ENCODE peak calls at places on chromosomes 1 and 21, in nine cellular contexts. One of them, this sample, is unnamed. For H3K4me1, the result is how much of the 10 kb centered on the place peaks cover.

GRCh38 chr1:159211331-159212136 is 6.9 kb downstream of the ACKR1 start:
- DNase-seq in stomach: peak
- DNase-seq in sigmoid colon: no peak
- DNase-seq in H1: no peak
- DNase-seq in transverse colon: peak
- DNase-seq in SK-N-SH: peak
- DNase-seq in K562: peak
- DNase-seq in suprapubic skin: no peak
- DNase-seq in HepG2: peak
- DNase-seq in this sample: no peak

GRCh38 chr1:92184632-92185031 is 33.1 kb upstream of the C1orf146 start:
- DNase-seq in stomach: no peak
- DNase-seq in sigmoid colon: no peak
- DNase-seq in H1: no peak
- DNase-seq in transverse colon: no peak
- DNase-seq in SK-N-SH: no peak
- DNase-seq in K562: no peak
- DNase-seq in suprapubic skin: no peak
- DNase-seq in HepG2: no peak
- DNase-seq in this sample: no peak

GRCh38 chr1:233614173-233614742 is 352 bp downstream of the KCNK1 start:
- DNase-seq in stomach: peak
- DNase-seq in sigmoid colon: no peak
- DNase-seq in H1: no peak
- DNase-seq in transverse colon: peak
- DNase-seq in SK-N-SH: no peak
- DNase-seq in K562: no peak
- DNase-seq in suprapubic skin: no peak
- DNase-seq in HepG2: no peak
- DNase-seq in this sample: no peak

GRCh38 chr1:6245869-6246496 is 2.0 kb downstream of the HES3 start:
- DNase-seq in stomach: peak
- DNase-seq in sigmoid colon: no peak
- DNase-seq in H1: peak
- DNase-seq in transverse colon: peak
- DNase-seq in SK-N-SH: peak
- DNase-seq in K562: peak
- DNase-seq in suprapubic skin: no peak
- DNase-seq in HepG2: no peak
- DNase-seq in this sample: no peak

GRCh38 chr1:227883073-227883520 is 64.6 kb downstream of the WNT9A start:
- DNase-seq in stomach: peak
- DNase-seq in sigmoid colon: peak
- DNase-seq in H1: no peak
- DNase-seq in transverse colon: no peak
- DNase-seq in SK-N-SH: peak
- DNase-seq in K562: peak
- DNase-seq in suprapubic skin: no peak
- DNase-seq in HepG2: no peak
- DNase-seq in this sample: peak

GRCh38 chr1:164748253-164748899 is 189.4 kb downstream of the PBX1 start:
- DNase-seq in stomach: no peak
- DNase-seq in sigmoid colon: peak
- DNase-seq in H1: no peak
- DNase-seq in transverse colon: no peak
- DNase-seq in SK-N-SH: no peak
- DNase-seq in K562: no peak
- DNase-seq in suprapubic skin: no peak
- DNase-seq in HepG2: peak
- DNase-seq in this sample: no peak

GRCh38 chr21:41957991-41958766 is 4.4 kb upstream of the C2CD2 start:
- DNase-seq in stomach: peak
- DNase-seq in sigmoid colon: peak
- DNase-seq in H1: no peak
- DNase-seq in transverse colon: peak
- DNase-seq in SK-N-SH: no peak
- DNase-seq in K562: peak
- DNase-seq in suprapubic skin: no peak
- DNase-seq in HepG2: peak
- DNase-seq in this sample: no peak

GRCh38 chr21:45328198-45329087 is 40.7 kb upstream of the POFUT2 start:
- DNase-seq in stomach: no peak
- DNase-seq in sigmoid colon: peak
- DNase-seq in H1: no peak
- DNase-seq in transverse colon: no peak
- DNase-seq in SK-N-SH: no peak
- DNase-seq in K562: no peak
- DNase-seq in suprapubic skin: peak
- DNase-seq in HepG2: no peak
- DNase-seq in this sample: no peak

GRCh38 chr1:40756523-40756922 is 27.1 kb upstream of the KCNQ4 start:
- DNase-seq in stomach: no peak
- DNase-seq in sigmoid colon: no peak
- DNase-seq in H1: no peak
- DNase-seq in transverse colon: no peak
- DNase-seq in SK-N-SH: no peak
- DNase-seq in K562: no peak
- DNase-seq in suprapubic skin: no peak
- DNase-seq in HepG2: no peak
- DNase-seq in this sample: no peak

GRCh38 chr1:40758578-40759343 is 24.8 kb upstream of the KCNQ4 start:
- DNase-seq in stomach: no peak
- DNase-seq in sigmoid colon: no peak
- DNase-seq in H1: no peak
- DNase-seq in transverse colon: no peak
- DNase-seq in SK-N-SH: no peak
- DNase-seq in K562: no peak
- DNase-seq in suprapubic skin: no peak
- DNase-seq in HepG2: peak
- DNase-seq in this sample: no peak

GRCh38 chr1:40755052-40755451 is 28.5 kb upstream of the KCNQ4 start:
- DNase-seq in stomach: no peak
- DNase-seq in sigmoid colon: no peak
- DNase-seq in H1: no peak
- DNase-seq in transverse colon: no peak
- DNase-seq in SK-N-SH: no peak
- DNase-seq in K562: no peak
- DNase-seq in suprapubic skin: no peak
- DNase-seq in HepG2: no peak
- DNase-seq in this sample: no peak

GRCh38 chr1:40757084-40757483 is 26.5 kb upstream of the KCNQ4 start:
- DNase-seq in stomach: no peak
- DNase-seq in sigmoid colon: no peak
- DNase-seq in H1: no peak
- DNase-seq in transverse colon: no peak
- DNase-seq in SK-N-SH: no peak
- DNase-seq in K562: no peak
- DNase-seq in suprapubic skin: no peak
- DNase-seq in HepG2: no peak
- DNase-seq in this sample: no peak

GRCh38 chr1:40758004-40758403 is 25.6 kb upstream of the KCNQ4 start:
- DNase-seq in stomach: no peak
- DNase-seq in sigmoid colon: no peak
- DNase-seq in H1: no peak
- DNase-seq in transverse colon: no peak
- DNase-seq in SK-N-SH: no peak
- DNase-seq in K562: no peak
- DNase-seq in suprapubic skin: no peak
- DNase-seq in HepG2: no peak
- DNase-seq in this sample: no peak
- H3K4me1 ChIP-seq in stomach: under half
- H3K4me1 ChIP-seq in sigmoid colon: under half
- H3K4me1 ChIP-seq in H1: under half
- H3K4me1 ChIP-seq in transverse colon: under half
- H3K4me1 ChIP-seq in SK-N-SH: under half
- H3K4me1 ChIP-seq in K562: under half
- H3K4me1 ChIP-seq in suprapubic skin: under half
- H3K4me1 ChIP-seq in HepG2: half or more
- H3K4me1 ChIP-seq in this sample: half or more

DNA sequence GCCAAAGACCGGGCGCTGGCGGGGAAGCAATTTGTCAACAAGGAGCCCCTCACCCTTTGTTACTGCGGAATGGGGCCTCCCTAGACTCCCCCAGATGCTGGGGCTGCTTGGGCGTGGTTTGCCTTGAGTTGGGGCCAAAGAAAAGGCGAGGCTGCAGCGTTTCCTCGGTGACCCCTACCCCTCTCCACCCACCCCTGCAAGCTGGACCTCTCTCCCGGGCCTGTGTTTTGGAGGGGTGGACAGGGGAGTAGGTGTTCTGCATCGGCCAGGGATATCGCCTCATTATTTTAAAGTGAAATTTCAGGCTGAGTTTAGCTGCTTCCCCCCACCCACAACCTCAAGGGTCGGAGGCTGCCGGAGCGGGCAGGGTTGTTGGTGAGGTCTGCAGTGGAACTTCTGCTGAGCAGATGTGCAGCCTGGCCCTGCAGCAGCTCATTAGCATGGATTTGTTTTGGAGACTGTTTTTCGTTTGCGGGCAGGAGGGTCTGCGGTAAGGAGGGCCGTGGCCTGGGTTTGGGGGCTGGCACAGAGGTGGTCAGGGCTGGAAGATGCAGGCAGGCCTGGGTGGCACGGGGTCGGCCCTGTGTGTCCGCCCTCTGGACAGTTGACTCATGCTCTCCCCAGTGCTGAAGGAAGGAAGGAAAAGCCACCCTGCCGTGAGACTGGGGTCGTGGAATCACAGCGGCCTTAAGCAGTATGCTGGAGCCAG is 1.6 kb downstream of the NBL1 start:
- DNase-seq in stomach: no peak
- DNase-seq in sigmoid colon: no peak
- DNase-seq in H1: no peak
- DNase-seq in transverse colon: peak
- DNase-seq in SK-N-SH: peak
- DNase-seq in K562: no peak
- DNase-seq in suprapubic skin: no peak
- DNase-seq in HepG2: no peak
- DNase-seq in this sample: no peak
- TF ChIP-seq EP300 in stomach: no peak
- TF ChIP-seq EP300 in sigmoid colon: no peak
- TF ChIP-seq EP300 in H1: no peak
- TF ChIP-seq EP300 in transverse colon: no peak
- TF ChIP-seq EP300 in SK-N-SH: no peak
- TF ChIP-seq EP300 in K562: no peak
- TF ChIP-seq EP300 in suprapubic skin: no peak
- TF ChIP-seq EP300 in HepG2: no peak
- TF ChIP-seq EP300 in this sample: no peak

GRCh38 chr1:52007228-52008073 is 17.0 kb upstream of the RAB3B start:
- DNase-seq in stomach: no peak
- DNase-seq in sigmoid colon: no peak
- DNase-seq in H1: no peak
- DNase-seq in transverse colon: peak
- DNase-seq in SK-N-SH: no peak
- DNase-seq in K562: no peak
- DNase-seq in suprapubic skin: no peak
- DNase-seq in HepG2: no peak
- DNase-seq in this sample: no peak

GRCh38 chr1:51998701-51999100 is 8.2 kb upstream of the RAB3B start:
- DNase-seq in stomach: no peak
- DNase-seq in sigmoid colon: no peak
- DNase-seq in H1: no peak
- DNase-seq in transverse colon: no peak
- DNase-seq in SK-N-SH: no peak
- DNase-seq in K562: peak
- DNase-seq in suprapubic skin: no peak
- DNase-seq in HepG2: no peak
- DNase-seq in this sample: no peak

GRCh38 chr1:52003877-52004276 is 13.4 kb upstream of the RAB3B start:
- DNase-seq in stomach: no peak
- DNase-seq in sigmoid colon: no peak
- DNase-seq in H1: no peak
- DNase-seq in transverse colon: no peak
- DNase-seq in SK-N-SH: no peak
- DNase-seq in K562: no peak
- DNase-seq in suprapubic skin: no peak
- DNase-seq in HepG2: no peak
- DNase-seq in this sample: no peak

GRCh38 chr1:51998007-51998406 is 7.5 kb upstream of the RAB3B start:
- DNase-seq in stomach: no peak
- DNase-seq in sigmoid colon: no peak
- DNase-seq in H1: no peak
- DNase-seq in transverse colon: no peak
- DNase-seq in SK-N-SH: peak
- DNase-seq in K562: peak
- DNase-seq in suprapubic skin: no peak
- DNase-seq in HepG2: no peak
- DNase-seq in this sample: no peak

DNA sequence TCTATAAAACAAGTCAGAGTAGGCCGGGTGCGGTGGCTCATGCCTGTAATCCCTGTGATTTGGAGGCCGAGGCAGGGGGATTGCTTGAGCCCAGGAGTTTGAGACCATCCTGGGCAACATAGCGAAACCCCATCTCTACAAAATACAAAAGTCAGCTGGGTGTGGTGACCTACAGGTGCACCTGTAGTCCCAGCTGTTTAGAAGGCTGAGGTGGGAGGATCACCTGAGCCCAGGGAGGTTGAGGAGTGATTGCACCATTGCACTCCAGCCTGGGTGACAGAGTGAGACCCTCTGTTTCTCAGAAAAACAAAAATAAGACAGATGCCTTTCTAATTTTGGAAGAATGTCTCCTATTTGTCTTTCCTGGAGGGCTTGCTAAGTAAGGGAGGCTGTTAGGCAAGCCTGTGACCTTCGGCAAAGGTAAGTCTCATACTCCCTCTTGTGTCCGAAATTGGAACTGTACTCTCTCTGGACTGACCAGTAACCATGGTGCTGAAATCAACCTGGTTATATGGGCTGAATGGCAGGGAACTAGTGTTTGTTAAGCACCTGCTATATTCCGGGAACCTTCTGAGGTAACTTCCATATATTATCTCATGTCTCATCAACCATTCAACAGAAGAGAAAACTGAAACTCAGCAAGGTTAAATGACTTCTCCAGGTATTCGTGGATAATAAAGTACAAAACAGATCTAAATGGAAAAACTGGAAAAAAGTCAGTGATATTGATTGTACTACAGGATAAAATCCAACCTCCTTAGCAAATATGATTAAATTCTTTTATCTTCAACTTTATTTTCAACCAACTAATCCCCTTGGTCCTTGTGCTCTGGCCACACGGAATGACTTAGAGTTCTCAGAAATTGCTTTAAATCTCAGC is 11.8 kb upstream of the RAB3B start:
- DNase-seq in stomach: no peak
- DNase-seq in sigmoid colon: no peak
- DNase-seq in H1: no peak
- DNase-seq in transverse colon: peak
- DNase-seq in SK-N-SH: peak
- DNase-seq in K562: peak
- DNase-seq in suprapubic skin: no peak
- DNase-seq in HepG2: peak
- DNase-seq in this sample: no peak
- TF ChIP-seq POLR2AphosphoS5 in stomach: no peak
- TF ChIP-seq POLR2AphosphoS5 in sigmoid colon: no peak
- TF ChIP-seq POLR2AphosphoS5 in H1: no peak
- TF ChIP-seq POLR2AphosphoS5 in transverse colon: no peak
- TF ChIP-seq POLR2AphosphoS5 in SK-N-SH: no peak
- TF ChIP-seq POLR2AphosphoS5 in K562: no peak
- TF ChIP-seq POLR2AphosphoS5 in suprapubic skin: no peak
- TF ChIP-seq POLR2AphosphoS5 in HepG2: no peak
- TF ChIP-seq POLR2AphosphoS5 in this sample: no peak

GRCh38 chr1:105914403-105914802 is 1142.1 kb upstream of the PRMT6 start:
- DNase-seq in stomach: no peak
- DNase-seq in sigmoid colon: no peak
- DNase-seq in H1: no peak
- DNase-seq in transverse colon: no peak
- DNase-seq in SK-N-SH: no peak
- DNase-seq in K562: no peak
- DNase-seq in suprapubic skin: no peak
- DNase-seq in HepG2: no peak
- DNase-seq in this sample: no peak

GRCh38 chr1:105909811-105910210 is 1146.7 kb upstream of the PRMT6 start:
- DNase-seq in stomach: no peak
- DNase-seq in sigmoid colon: no peak
- DNase-seq in H1: no peak
- DNase-seq in transverse colon: no peak
- DNase-seq in SK-N-SH: no peak
- DNase-seq in K562: no peak
- DNase-seq in suprapubic skin: no peak
- DNase-seq in HepG2: no peak
- DNase-seq in this sample: no peak
- H3K4me1 ChIP-seq in stomach: under half
- H3K4me1 ChIP-seq in sigmoid colon: under half
- H3K4me1 ChIP-seq in H1: under half
- H3K4me1 ChIP-seq in transverse colon: under half
- H3K4me1 ChIP-seq in SK-N-SH: under half
- H3K4me1 ChIP-seq in K562: under half
- H3K4me1 ChIP-seq in suprapubic skin: under half
- H3K4me1 ChIP-seq in HepG2: under half
- H3K4me1 ChIP-seq in this sample: under half

This sample was measured in esophagus muscularis mucosa.